ENCODE peak calls at places on chromosomes 4 and X, in seven cellular contexts. H is T-helper 2 cell; E is cardiac fibroblast; T is SK-N-SH; V is cardiac muscle cell; I is fibroblast of mammary gland; Q is stimulated activated CD4-positive, alpha-beta T cell treated with anti-CD3 and anti-CD28 coated beads, TNF-alpha, amount 100 ng/mL, for 24 hours. P is an unnamed sample.

GRCh38 chrX:23554304-23554703 is 113.0 kb upstream of the PRDX4 start:
- DNase-seq in H (no peak), E (peak; percentile 69), T (peak; percentile 10), V (peak; percentile 60), I (peak; percentile 56), Q (no peak), P (no peak)

GRCh38 chrX:45781901-45782553 is 581.4 kb upstream of the DIPK2B start:
- DNase-seq in H (no peak), E (peak; percentile 80), T (no peak), V (peak; percentile 69), I (peak; percentile 86), Q (no peak), P (no peak)

GRCh38 chr4:3411676-3412075 is 30.1 kb upstream of the HGFAC start:
- DNase-seq in H (no peak), E (no peak), T (no peak), V (no peak), I (no peak), Q (no peak), P (no peak)

GRCh38 chr4:48699470-48699869 is 80.6 kb downstream of the FRYL start:
- DNase-seq in H (no peak), E (no peak), T (no peak), V (no peak), I (no peak), Q (no peak), P (no peak)

GRCh38 chr4:76690091-76690905 is 207.6 kb downstream of the SOWAHB start:
- DNase-seq in H (no peak), E (no peak), T (peak; percentile 84), V (no peak), I (no peak), Q (no peak), P (no peak)

GRCh38 chrX:40145001-40145631 is 47.4 kb upstream of the BCOR start:
- DNase-seq in H (no peak), E (no peak), T (peak; percentile 73), V (no peak), I (no peak), Q (no peak), P (no peak)

GRCh38 chr4:44016582-44017421 is 431.8 kb downstream of the KCTD8 start:
- DNase-seq in H (no peak), E (no peak), T (no peak), V (no peak), I (peak; percentile 2), Q (no peak), P (no peak)

GRCh38 chrX:46812445-46812844 is 24.4 kb upstream of the RP2 start:
- DNase-seq in H (no peak), E (peak; percentile 11), T (no peak), V (no peak), I (no peak), Q (no peak), P (no peak)

GRCh38 chr4:53089940-53090729 is 228.0 kb downstream of the RASL11B start:
- DNase-seq in H (no peak), E (peak; percentile 67), T (no peak), V (peak; percentile 60), I (peak; percentile 53), Q (no peak), P (no peak)

GRCh38 chr4:129240816-129241215 is 144.9 kb downstream of the C4orf33 start:
- DNase-seq in H (no peak), E (no peak), T (no peak), V (no peak), I (peak; percentile 70), Q (no peak), P (no peak)

GRCh38 chr4:145881991-145882390 is 56.6 kb downstream of the ZNF827 start:
- DNase-seq in H (no peak), E (no peak), T (no peak), V (no peak), I (no peak), Q (no peak), P (no peak)

GRCh38 chrX:29229802-29230201 is 642.6 kb downstream of the IL1RAPL1 start:
- DNase-seq in H (no peak), E (peak; percentile 29), T (no peak), V (no peak), I (peak; percentile 31), Q (no peak), P (no peak)

GRCh38 chr4:6878451-6879059 is 31.1 kb upstream of the TBC1D14 start:
- DNase-seq in H (no peak), E (no peak), T (no peak), V (no peak), I (no peak), Q (no peak), P (no peak)

GRCh38 chrX:1283093-1283492 is 14.5 kb downstream of the CSF2RA start:
- DNase-seq in H (no peak), E (no peak), T (no peak), V (no peak), I (no peak), Q (no peak), P (no peak)

GRCh38 chr4:87633239-87633638 is 16.8 kb upstream of the DMP1 start:
- DNase-seq in H (no peak), E (peak; percentile 47), T (peak; percentile 24), V (peak; percentile 80), I (peak; percentile 53), Q (no peak), P (no peak)

GRCh38 chr4:94826206-94826605 is 68.5 kb downstream of the BMPR1B start:
- DNase-seq in H (no peak), E (no peak), T (no peak), V (no peak), I (no peak), Q (no peak), P (no peak)

GRCh38 chr4:20839957-20840356 is 139.7 kb downstream of the PACRGL start:
- DNase-seq in H (no peak), E (peak; percentile 92), T (no peak), V (peak; percentile 89), I (peak; percentile 76), Q (no peak), P (no peak)

GRCh38 chrX:137565921-137566745 is at the start of gene ZIC3:
- DNase-seq in H (no peak), E (no peak), T (peak; percentile 82), V (peak; percentile 45), I (peak; percentile 8), Q (no peak), P (no peak)

GRCh38 chrX:49111846-49112245 is 11.7 kb downstream of the GPKOW start:
- DNase-seq in H (no peak), E (no peak), T (no peak), V (no peak), I (no peak), Q (no peak), P (no peak)

GRCh38 chr4:127642169-127642568 is 9.4 kb downstream of the INTU start:
- DNase-seq in H (no peak), E (peak; percentile 41), T (no peak), V (no peak), I (peak; percentile 32), Q (no peak), P (no peak)

GRCh38 chr4:7872264-7872771 is 67.3 kb downstream of the AFAP1 start:
- DNase-seq in H (no peak), E (peak; percentile 84), T (no peak), V (peak; percentile 80), I (peak; percentile 96), Q (no peak), P (no peak)

GRCh38 chrX:10769165-10769564 is 148.8 kb upstream of the MID1 start:
- DNase-seq in H (no peak), E (peak; percentile 58), T (peak; percentile 36), V (peak; percentile 55), I (peak; percentile 52), Q (no peak), P (no peak)

GRCh38 chr4:8600686-8601085 is 8.1 kb downstream of the CPZ start:
- DNase-seq in H (no peak), E (no peak), T (no peak), V (no peak), I (no peak), Q (no peak), P (no peak)

GRCh38 chrX:109600114-109600710 is 24.8 kb downstream of the KCNE5 start:
- DNase-seq in H (no peak), E (peak; percentile 8), T (peak; percentile 10), V (peak; percentile 38), I (peak; percentile 11), Q (no peak), P (no peak)

GRCh38 chr4:140092094-140092820 is 61.7 kb downstream of the MAML3 start:
- DNase-seq in H (no peak), E (peak; percentile 32), T (peak; percentile 74), V (no peak), I (no peak), Q (no peak), P (no peak)

GRCh38 chr4:149493492-149493891 is 322.2 kb downstream of the IQCM start:
- DNase-seq in H (no peak), E (no peak), T (no peak), V (no peak), I (no peak), Q (no peak), P (no peak)

GRCh38 chr4:139740531-139741041 is 75.0 kb downstream of the MGST2 start:
- DNase-seq in H (no peak), E (peak; percentile 94), T (peak; percentile 72), V (peak; percentile 97), I (peak; percentile 95), Q (no peak), P (no peak)

GRCh38 chrX:107935664-107936433 is 46.3 kb downstream of the TEX13B start:
- DNase-seq in H (no peak), E (peak; percentile 24), T (no peak), V (peak; percentile 10), I (peak; percentile 20), Q (no peak), P (no peak)

P was measured in effector CD8-positive, alpha-beta T cell.